ENCODE peak calls at places on chromosomes 3 and 15, in six cellular contexts. U is GM12878, X is H1, I is K562, F is GM12891, T is SK-N-SH. H is an unnamed sample.

GRCh38 chr15:98983333-98983732 is 24.3 kb downstream of the PGPEP1L start:
- DNase-seq in U (no peak), X (no peak), I (peak), F (no peak), T (no peak), H (no peak)

GRCh38 chr3:111871809-111872623 is 13.0 kb downstream of the PHLDB2 start:
- DNase-seq in U (no peak), X (no peak), I (no peak), F (no peak), T (no peak), H (no peak)

GRCh38 chr3:52310861-52311566 is 5.1 kb upstream of the DNAH1 start:
- DNase-seq in U (peak), X (no peak), I (no peak), F (peak), T (no peak), H (peak)

GRCh38 chr15:93811305-93811704 is 420.1 kb upstream of the MCTP2 start:
- DNase-seq in U (no peak), X (no peak), I (no peak), F (no peak), T (no peak), H (no peak)

GRCh38 chr15:48190932-48191573 is 412 bp upstream of the CTXN2 start:
- DNase-seq in U (no peak), X (no peak), I (no peak), F (peak), T (peak), H (no peak)

GRCh38 chr15:45546789-45547188 is 24.2 kb upstream of the SLC30A4 start:
- DNase-seq in U (no peak), X (no peak), I (no peak), F (no peak), T (no peak), H (no peak)

GRCh38 chr3:9777695-9778023 is 7.9 kb upstream of the CAMK1 start:
- DNase-seq in U (no peak), X (no peak), I (no peak), F (no peak), T (no peak), H (no peak)

GRCh38 chr3:66819993-66820501 is 178.1 kb upstream of the KBTBD8 start:
- DNase-seq in U (no peak), X (no peak), I (no peak), F (no peak), T (no peak), H (no peak)

GRCh38 chr3:112464264-112464663 is 35.0 kb downstream of the BTLA start:
- DNase-seq in U (peak), X (no peak), I (no peak), F (no peak), T (no peak), H (no peak)

GRCh38 chr3:10335190-10335738 is 14.4 kb upstream of the SEC13 start:
- DNase-seq in U (no peak), X (no peak), I (no peak), F (no peak), T (no peak), H (no peak)

GRCh38 chr15:85764304-85764633 is 30.5 kb downstream of the KLHL25 start:
- DNase-seq in U (no peak), X (no peak), I (no peak), F (no peak), T (peak), H (no peak)

GRCh38 chr3:87167634-87168456 is 59.3 kb upstream of the CHMP2B start:
- DNase-seq in U (peak), X (no peak), I (peak), F (peak), T (peak), H (no peak)

GRCh38 chr15:62026707-62027565 is 33.3 kb downstream of the VPS13C start:
- DNase-seq in U (no peak), X (no peak), I (no peak), F (no peak), T (no peak), H (no peak)

GRCh38 chr3:2099028-2099671 is 484 bp downstream of the CNTN4 start:
- DNase-seq in U (no peak), X (no peak), I (no peak), F (peak), T (peak), H (no peak)

DNA sequence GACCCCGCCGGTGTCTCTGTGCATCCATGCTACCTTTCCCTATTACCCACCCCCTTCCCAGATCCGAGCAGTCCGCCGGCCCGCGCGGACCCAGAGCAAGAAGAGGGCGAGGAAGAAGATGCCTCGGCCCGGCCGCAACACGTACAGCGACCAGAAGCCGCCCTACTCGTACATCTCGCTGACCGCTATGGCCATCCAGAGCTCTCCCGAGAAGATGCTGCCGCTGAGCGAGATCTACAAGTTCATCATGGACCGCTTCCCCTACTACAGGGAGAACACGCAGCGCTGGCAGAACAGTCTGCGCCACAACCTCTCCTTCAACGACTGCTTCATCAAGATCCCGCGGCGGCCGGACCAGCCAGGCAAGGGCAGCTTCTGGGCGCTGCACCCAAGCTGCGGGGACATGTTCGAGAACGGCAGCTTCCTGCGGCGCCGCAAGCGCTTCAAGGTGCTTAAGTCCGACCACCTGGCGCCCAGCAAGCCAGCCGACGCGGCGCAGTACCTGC is 788 bp downstream of the FOXB1 start:
- DNase-seq in U (no peak), X (no peak), I (no peak), F (no peak), T (peak), H (no peak)
- TF ChIP-seq POLR2AphosphoS5 in U (no peak), X (no peak), I (no peak), F (no peak), T (no peak), H (no peak)

DNA sequence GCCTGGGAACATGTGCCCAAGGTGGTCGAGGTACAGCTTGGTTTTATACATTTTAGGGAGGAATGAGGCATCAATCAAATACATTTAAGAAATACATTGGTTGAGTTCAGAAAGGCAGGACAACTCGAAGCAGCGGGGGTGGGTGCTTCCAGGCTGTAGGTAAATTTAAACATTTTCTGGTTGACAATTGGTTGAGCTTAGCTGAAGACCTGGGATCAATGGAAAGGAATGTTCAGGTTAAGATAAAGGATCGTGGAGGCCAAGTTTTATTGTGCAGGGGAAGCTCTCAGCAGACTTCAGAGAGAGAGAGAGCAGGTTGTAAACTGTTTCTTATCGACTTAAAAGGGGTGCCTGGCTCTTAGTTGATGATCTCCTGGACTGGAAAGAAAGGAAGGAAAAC is 11.3 kb downstream of the CPN2 start:
- DNase-seq in U (no peak), X (no peak), I (no peak), F (no peak), T (no peak), H (no peak)
- TF ChIP-seq TAF1 in U (no peak), X (no peak), I (no peak), F (no peak), T (no peak), H (no peak)

GRCh38 chr15:39357478-39358268 is 223.2 kb upstream of the THBS1 start:
- DNase-seq in U (no peak), X (no peak), I (no peak), F (no peak), T (no peak), H (no peak)

GRCh38 chr15:39361497-39361896 is 219.4 kb upstream of the THBS1 start:
- DNase-seq in U (no peak), X (no peak), I (no peak), F (no peak), T (no peak), H (no peak)

GRCh38 chr15:39359736-39360135 is 221.1 kb upstream of the THBS1 start:
- DNase-seq in U (no peak), X (no peak), I (no peak), F (no peak), T (no peak), H (no peak)

GRCh38 chr15:39360417-39360816 is 220.5 kb upstream of the THBS1 start:
- DNase-seq in U (no peak), X (no peak), I (no peak), F (no peak), T (no peak), H (no peak)

DNA sequence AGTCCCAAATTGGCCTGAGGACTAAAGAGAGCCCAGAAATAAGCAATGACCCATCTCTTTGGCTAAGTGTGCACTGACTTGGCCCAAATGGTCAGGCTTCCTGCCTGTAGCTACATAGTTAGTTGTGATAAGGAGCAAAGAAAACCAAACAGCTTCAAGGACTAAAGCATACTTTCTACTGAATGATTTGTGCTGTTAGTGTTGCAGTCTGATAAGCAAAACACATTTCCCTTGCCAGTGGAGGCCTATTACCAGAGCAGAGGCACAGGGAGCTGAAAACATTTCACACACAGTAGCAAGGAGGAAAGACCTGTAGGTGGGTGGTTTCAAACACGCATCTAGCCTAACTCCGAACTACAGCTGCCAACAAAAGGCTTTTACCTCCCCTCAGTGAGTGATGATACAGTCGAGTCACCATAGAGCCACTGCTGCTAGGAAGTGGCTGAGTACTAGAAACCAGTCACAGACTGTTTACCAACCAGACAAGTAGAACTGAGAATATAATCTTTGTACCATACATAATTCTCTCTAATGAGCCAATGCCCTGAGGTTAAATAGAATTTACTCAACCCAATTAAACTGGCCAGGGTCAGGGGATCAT is 222.3 kb upstream of the THBS1 start:
- DNase-seq in U (no peak), X (no peak), I (peak), F (no peak), T (no peak), H (no peak)
- TF ChIP-seq POLR2AphosphoS5 in U (no peak), X (no peak), I (no peak), F (no peak), T (no peak), H (no peak)

GRCh38 chr3:72756900-72757299 is 91.3 kb downstream of the SHQ1 start:
- DNase-seq in U (peak), X (no peak), I (no peak), F (peak), T (no peak), H (peak)
- TF ChIP-seq TAF1 in U (no peak), X (no peak), I (no peak), F (no peak), T (no peak), H (no peak)

GRCh38 chr3:179933079-179933478 is 103.7 kb downstream of the PEX5L start:
- DNase-seq in U (no peak), X (no peak), I (no peak), F (no peak), T (no peak), H (no peak)
- TF ChIP-seq POLR2AphosphoS5 in U (no peak), X (no peak), I (no peak), F (no peak), T (no peak), H (no peak)

DNA sequence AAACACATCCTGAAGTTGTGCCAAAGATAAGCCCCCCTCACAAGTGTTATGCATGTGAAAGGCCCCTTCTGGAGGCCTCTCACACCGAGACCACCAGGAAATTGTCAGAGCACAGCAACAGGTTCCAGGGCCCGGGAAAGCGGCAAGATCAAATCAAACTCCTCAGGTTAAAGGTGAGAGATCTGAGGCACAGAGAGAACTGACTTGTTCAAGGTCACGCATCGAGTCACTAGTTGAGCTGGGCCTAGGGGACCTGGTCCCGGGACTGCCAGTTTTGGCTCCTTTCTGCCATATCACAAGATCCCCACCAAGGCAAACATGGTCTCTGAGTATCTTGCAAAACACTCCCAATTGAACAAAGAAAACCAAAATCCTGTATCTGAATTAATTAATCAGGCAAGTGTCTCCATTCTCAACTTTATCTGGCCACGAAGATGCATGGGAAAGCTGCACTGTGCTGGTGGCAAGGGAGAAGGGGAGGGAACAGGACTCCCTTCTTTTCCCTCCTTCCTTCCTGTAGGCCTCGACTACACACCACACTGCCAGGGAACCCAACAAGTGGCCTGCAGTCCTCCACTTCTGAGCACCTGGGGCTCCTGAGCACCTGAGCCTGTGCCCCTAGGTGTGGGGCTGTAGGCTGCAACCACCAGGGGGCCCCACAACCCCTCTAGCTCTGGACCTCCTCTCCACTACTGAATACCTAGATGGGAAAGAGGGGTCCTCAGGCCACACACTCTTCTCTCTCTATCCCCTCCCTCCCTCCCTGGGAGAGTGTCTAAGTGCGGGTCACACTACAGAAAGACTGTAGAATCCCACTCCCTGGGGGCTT is 37.3 kb downstream of the ANP32A start:
- DNase-seq in U (no peak), X (no peak), I (peak), F (peak), T (peak), H (peak)
- TF ChIP-seq TAF1 in U (no peak), X (no peak), I (no peak), F (no peak), T (no peak), H (no peak)

GRCh38 chr3:186261638-186262037 is 100.4 kb downstream of the DGKG start:
- DNase-seq in U (no peak), X (no peak), I (peak), F (no peak), T (no peak), H (no peak)

GRCh38 chr3:186260726-186261125 is 101.3 kb downstream of the DGKG start:
- DNase-seq in U (no peak), X (no peak), I (no peak), F (no peak), T (peak), H (no peak)

GRCh38 chr3:186257866-186258265 is 104.2 kb downstream of the DGKG start:
- DNase-seq in U (no peak), X (no peak), I (no peak), F (no peak), T (no peak), H (no peak)

GRCh38 chr3:186258968-186259367 is 103.1 kb downstream of the DGKG start:
- DNase-seq in U (no peak), X (no peak), I (no peak), F (no peak), T (peak), H (no peak)

GRCh38 chr3:186259612-186260383 is 102.2 kb downstream of the DGKG start:
- DNase-seq in U (no peak), X (peak), I (peak), F (peak), T (peak), H (peak)
- TF ChIP-seq POLR2AphosphoS5 in U (no peak), X (no peak), I (no peak), F (no peak), T (no peak), H (no peak)

GRCh38 chr15:42088801-42089640 is 5.3 kb downstream of the PLA2G4D start:
- DNase-seq in U (no peak), X (no peak), I (no peak), F (no peak), T (no peak), H (no peak)
- TF ChIP-seq TAF1 in U (no peak), X (no peak), I (no peak), F (no peak), T (no peak), H (no peak)

GRCh38 chr15:38304486-38304885 is 51.9 kb downstream of the SPRED1 start:
- DNase-seq in U (no peak), X (no peak), I (no peak), F (no peak), T (no peak), H (no peak)

GRCh38 chr15:38300395-38300794 is 47.8 kb downstream of the SPRED1 start:
- DNase-seq in U (no peak), X (no peak), I (no peak), F (no peak), T (no peak), H (no peak)

GRCh38 chr15:38297623-38298388 is 45.2 kb downstream of the SPRED1 start:
- DNase-seq in U (no peak), X (no peak), I (no peak), F (no peak), T (no peak), H (no peak)

GRCh38 chr15:38299216-38299615 is 46.6 kb downstream of the SPRED1 start:
- DNase-seq in U (no peak), X (no peak), I (no peak), F (no peak), T (no peak), H (no peak)
- TF ChIP-seq POLR2AphosphoS5 in U (no peak), X (no peak), I (no peak), F (no peak), T (no peak), H (no peak)

GRCh38 chr3:150721285-150722130 is 17.8 kb upstream of the ERICH6 start:
- DNase-seq in U (no peak), X (no peak), I (peak), F (peak), T (peak), H (peak)
- TF ChIP-seq TAF1 in U (no peak), X (no peak), I (no peak), F (no peak), T (no peak), H (no peak)

H was measured in GM12892.